ENCODE peak calls at places on chromosomes 12 and 14, in seven cellular contexts. One of them, this sample, is unnamed.

GRCh38 chr12:132133952-132134652 is 10.0 kb downstream of the DDX51 start:
- DNase-seq in Peyer's patch: no peak
- DNase-seq in tibial nerve: no peak
- DNase-seq in thyroid gland: no peak
- DNase-seq in adrenal gland: no peak
- DNase-seq in tibial artery: no peak
- DNase-seq in neuronal stem cell: no peak
- DNase-seq in this sample: no peak

GRCh38 chr14:77088219-77088618 is 9.8 kb upstream of the CIPC start:
- DNase-seq in Peyer's patch: peak; percentile 65
- DNase-seq in tibial nerve: no peak
- DNase-seq in thyroid gland: peak; percentile 74
- DNase-seq in adrenal gland: no peak
- DNase-seq in tibial artery: no peak
- DNase-seq in neuronal stem cell: no peak
- DNase-seq in this sample: no peak

GRCh38 chr14:43169722-43170121 is 1337.4 kb downstream of the FSCB start:
- DNase-seq in Peyer's patch: no peak
- DNase-seq in tibial nerve: no peak
- DNase-seq in thyroid gland: no peak
- DNase-seq in adrenal gland: no peak
- DNase-seq in tibial artery: no peak
- DNase-seq in neuronal stem cell: no peak
- DNase-seq in this sample: no peak

GRCh38 chr12:91746976-91747375 is 398.7 kb downstream of the BTG1 start:
- DNase-seq in Peyer's patch: no peak
- DNase-seq in tibial nerve: no peak
- DNase-seq in thyroid gland: no peak
- DNase-seq in adrenal gland: no peak
- DNase-seq in tibial artery: no peak
- DNase-seq in neuronal stem cell: no peak
- DNase-seq in this sample: no peak

GRCh38 chr14:77290705-77291104 is 19.7 kb upstream of the NGB start:
- DNase-seq in Peyer's patch: no peak
- DNase-seq in tibial nerve: no peak
- DNase-seq in thyroid gland: no peak
- DNase-seq in adrenal gland: no peak
- DNase-seq in tibial artery: no peak
- DNase-seq in neuronal stem cell: no peak
- DNase-seq in this sample: no peak

GRCh38 chr14:22955702-22956575 is 951 bp downstream of the HAUS4 start:
- DNase-seq in Peyer's patch: no peak
- DNase-seq in tibial nerve: no peak
- DNase-seq in thyroid gland: no peak
- DNase-seq in adrenal gland: no peak
- DNase-seq in tibial artery: no peak
- DNase-seq in neuronal stem cell: no peak
- DNase-seq in this sample: no peak

GRCh38 chr14:39474416-39474911 is 42.2 kb upstream of the FBXO33 start:
- DNase-seq in Peyer's patch: no peak
- DNase-seq in tibial nerve: no peak
- DNase-seq in thyroid gland: no peak
- DNase-seq in adrenal gland: no peak
- DNase-seq in tibial artery: no peak
- DNase-seq in neuronal stem cell: no peak
- DNase-seq in this sample: no peak

GRCh38 chr12:71164877-71165197 is 7.0 kb upstream of the TSPAN8 start:
- DNase-seq in Peyer's patch: no peak
- DNase-seq in tibial nerve: no peak
- DNase-seq in thyroid gland: no peak
- DNase-seq in adrenal gland: no peak
- DNase-seq in tibial artery: no peak
- DNase-seq in neuronal stem cell: no peak
- DNase-seq in this sample: no peak

GRCh38 chr12:56198836-56199235 is 9.6 kb upstream of the SMARCC2 start:
- DNase-seq in Peyer's patch: no peak
- DNase-seq in tibial nerve: no peak
- DNase-seq in thyroid gland: no peak
- DNase-seq in adrenal gland: no peak
- DNase-seq in tibial artery: no peak
- DNase-seq in neuronal stem cell: no peak
- DNase-seq in this sample: no peak

GRCh38 chr14:95117937-95118726 is 39.2 kb downstream of the DICER1 start:
- DNase-seq in Peyer's patch: no peak
- DNase-seq in tibial nerve: no peak
- DNase-seq in thyroid gland: no peak
- DNase-seq in adrenal gland: no peak
- DNase-seq in tibial artery: no peak
- DNase-seq in neuronal stem cell: no peak
- DNase-seq in this sample: peak; percentile 34
- H3K36me3 ChIP-seq in Peyer's patch: no peaks in the 10 kb centered on the region
- H3K36me3 ChIP-seq in tibial nerve: no peaks in the 10 kb centered on the region
- H3K36me3 ChIP-seq in thyroid gland: peaks cover 15% of the 10 kb centered on the region
- H3K36me3 ChIP-seq in adrenal gland: peaks cover 48% of the 10 kb centered on the region
- H3K36me3 ChIP-seq in tibial artery: peaks cover 34% of the 10 kb centered on the region
- H3K36me3 ChIP-seq in neuronal stem cell: peaks cover 7% of the 10 kb centered on the region
- H3K36me3 ChIP-seq in this sample: peaks cover 1% of the 10 kb centered on the region

GRCh38 chr12:47249719-47250506 is 170.2 kb upstream of the AMIGO2 start:
- DNase-seq in Peyer's patch: no peak
- DNase-seq in tibial nerve: no peak
- DNase-seq in thyroid gland: no peak
- DNase-seq in adrenal gland: no peak
- DNase-seq in tibial artery: no peak
- DNase-seq in neuronal stem cell: no peak
- DNase-seq in this sample: peak; percentile 79
- H3K27ac ChIP-seq in Peyer's patch: no peak overlapping the region
- H3K27ac ChIP-seq in tibial nerve: no peak overlapping the region
- H3K27ac ChIP-seq in thyroid gland: no peak overlapping the region
- H3K27ac ChIP-seq in adrenal gland: no peak overlapping the region
- H3K27ac ChIP-seq in tibial artery: no peak overlapping the region
- H3K27ac ChIP-seq in neuronal stem cell: no peak overlapping the region
- H3K27ac ChIP-seq in this sample: no peak overlapping the region

DNA sequence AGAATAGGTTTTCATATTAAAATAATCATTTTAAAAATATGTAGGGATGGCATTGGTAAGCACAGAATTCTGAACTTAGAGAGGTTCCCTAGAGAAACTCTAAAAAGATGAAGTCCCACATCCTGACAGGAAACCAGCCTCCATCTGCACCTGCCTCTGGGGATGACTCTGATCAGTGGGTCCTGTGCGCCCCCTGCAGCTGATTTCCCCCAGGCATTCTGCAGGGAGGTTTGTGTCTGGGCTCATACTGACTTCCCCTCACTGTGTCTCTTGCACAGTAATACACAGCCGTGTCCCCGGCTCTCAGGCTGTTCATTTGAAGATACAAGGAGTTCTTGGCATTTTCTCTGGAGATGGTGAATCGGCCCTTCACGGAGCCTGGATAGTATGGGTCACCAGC is 602.9 kb downstream of the TMEM121 start:
- DNase-seq in Peyer's patch: no peak
- DNase-seq in tibial nerve: no peak
- DNase-seq in thyroid gland: no peak
- DNase-seq in adrenal gland: no peak
- DNase-seq in tibial artery: no peak
- DNase-seq in neuronal stem cell: no peak
- DNase-seq in this sample: no peak
- H3K9me3 ChIP-seq in Peyer's patch: no peaks in the 10 kb centered on the region
- H3K9me3 ChIP-seq in tibial nerve: no peaks in the 10 kb centered on the region
- H3K9me3 ChIP-seq in thyroid gland: no peaks in the 10 kb centered on the region
- H3K9me3 ChIP-seq in adrenal gland: no peaks in the 10 kb centered on the region
- H3K9me3 ChIP-seq in tibial artery: no peaks in the 10 kb centered on the region
- H3K9me3 ChIP-seq in neuronal stem cell: no peaks in the 10 kb centered on the region
- H3K9me3 ChIP-seq in this sample: no peaks in the 10 kb centered on the region

GRCh38 chr14:67942311-67942710 is 122.7 kb downstream of the RAD51B start:
- DNase-seq in Peyer's patch: no peak
- DNase-seq in tibial nerve: no peak
- DNase-seq in thyroid gland: no peak
- DNase-seq in adrenal gland: no peak
- DNase-seq in tibial artery: no peak
- DNase-seq in neuronal stem cell: no peak
- DNase-seq in this sample: peak; percentile 68
- H3K36me3 ChIP-seq in Peyer's patch: no peaks in the 10 kb centered on the region
- H3K36me3 ChIP-seq in tibial nerve: no peaks in the 10 kb centered on the region
- H3K36me3 ChIP-seq in thyroid gland: no peaks in the 10 kb centered on the region
- H3K36me3 ChIP-seq in adrenal gland: no peaks in the 10 kb centered on the region
- H3K36me3 ChIP-seq in tibial artery: no peaks in the 10 kb centered on the region
- H3K36me3 ChIP-seq in neuronal stem cell: no peaks in the 10 kb centered on the region
- H3K36me3 ChIP-seq in this sample: no peaks in the 10 kb centered on the region

GRCh38 chr14:75144944-75145343 is 18.1 kb upstream of the NEK9 start:
- DNase-seq in Peyer's patch: no peak
- DNase-seq in tibial nerve: no peak
- DNase-seq in thyroid gland: no peak
- DNase-seq in adrenal gland: no peak
- DNase-seq in tibial artery: no peak
- DNase-seq in neuronal stem cell: no peak
- DNase-seq in this sample: no peak
- H3K27ac ChIP-seq in Peyer's patch: peak overlapping the region; percentile 40
- H3K27ac ChIP-seq in tibial nerve: peak overlapping the region; percentile 90
- H3K27ac ChIP-seq in thyroid gland: peak overlapping the region; percentile 97
- H3K27ac ChIP-seq in adrenal gland: peak overlapping the region; percentile 34
- H3K27ac ChIP-seq in tibial artery: peak overlapping the region; percentile 76
- H3K27ac ChIP-seq in neuronal stem cell: no peak overlapping the region
- H3K27ac ChIP-seq in this sample: no peak overlapping the region